ENCODE peak calls at places on chromosomes 7 and 10, in four cellular contexts. One of them, this sample, is unnamed. For H3K9me3, the result is how much of the 10 kb centered on the place peaks cover.

GRCh38 chr10:71597821-71598498 is 121.6 kb downstream of the C10orf105 start:
- DNase-seq in transverse colon: peak
- DNase-seq in body of pancreas: peak
- DNase-seq in psoas muscle: peak
- DNase-seq in this sample: no peak

GRCh38 chr7:106345421-106346166 is 60.8 kb upstream of the NAMPT start:
- DNase-seq in transverse colon: no peak
- DNase-seq in body of pancreas: no peak
- DNase-seq in psoas muscle: no peak
- DNase-seq in this sample: no peak

GRCh38 chr10:124743188-124744046 is 761 bp downstream of the FAM53B start:
- DNase-seq in transverse colon: no peak
- DNase-seq in body of pancreas: peak
- DNase-seq in psoas muscle: peak
- DNase-seq in this sample: peak

GRCh38 chr10:110774069-110775021 is 97.4 kb upstream of the PDCD4 start:
- DNase-seq in transverse colon: no peak
- DNase-seq in body of pancreas: no peak
- DNase-seq in psoas muscle: no peak
- DNase-seq in this sample: no peak

GRCh38 chr10:71860243-71861029 is 9.4 kb upstream of the PSAP start:
- DNase-seq in transverse colon: peak
- DNase-seq in body of pancreas: peak
- DNase-seq in psoas muscle: peak
- DNase-seq in this sample: peak

GRCh38 chr10:35423505-35424306 is 87.4 kb downstream of the CCNY start:
- DNase-seq in transverse colon: no peak
- DNase-seq in body of pancreas: no peak
- DNase-seq in psoas muscle: no peak
- DNase-seq in this sample: no peak

GRCh38 chr7:45888993-45889366 is 692 bp downstream of the IGFBP1 start:
- DNase-seq in transverse colon: no peak
- DNase-seq in body of pancreas: no peak
- DNase-seq in psoas muscle: no peak
- DNase-seq in this sample: no peak

GRCh38 chr10:120555436-120556163 is 98.6 kb downstream of the PLPP4 start:
- DNase-seq in transverse colon: no peak
- DNase-seq in body of pancreas: no peak
- DNase-seq in psoas muscle: no peak
- DNase-seq in this sample: no peak

GRCh38 chr10:131681122-131681521 is 219.7 kb upstream of the PPP2R2D start:
- DNase-seq in transverse colon: no peak
- DNase-seq in body of pancreas: no peak
- DNase-seq in psoas muscle: no peak
- DNase-seq in this sample: no peak

GRCh38 chr7:73999664-74000420 is 28.1 kb upstream of the ELN start:
- DNase-seq in transverse colon: peak
- DNase-seq in body of pancreas: peak
- DNase-seq in psoas muscle: peak
- DNase-seq in this sample: no peak

GRCh38 chr7:79692015-79692414 is 238.5 kb upstream of the MAGI2 start:
- DNase-seq in transverse colon: no peak
- DNase-seq in body of pancreas: no peak
- DNase-seq in psoas muscle: no peak
- DNase-seq in this sample: no peak

GRCh38 chr7:151310578-151310977 is 31.0 kb upstream of the NUB1 start:
- DNase-seq in transverse colon: no peak
- DNase-seq in body of pancreas: no peak
- DNase-seq in psoas muscle: no peak
- DNase-seq in this sample: peak

GRCh38 chr10:77036993-77037734 is 600.4 kb downstream of the KCNMA1 start:
- DNase-seq in transverse colon: no peak
- DNase-seq in body of pancreas: no peak
- DNase-seq in psoas muscle: no peak
- DNase-seq in this sample: peak

GRCh38 chr10:132748135-132748534 is 37.8 kb downstream of the NKX6-2 start:
- DNase-seq in transverse colon: no peak
- DNase-seq in body of pancreas: no peak
- DNase-seq in psoas muscle: no peak
- DNase-seq in this sample: no peak

GRCh38 chr7:23863209-23863798 is 153.3 kb downstream of the STK31 start:
- DNase-seq in transverse colon: no peak
- DNase-seq in body of pancreas: peak
- DNase-seq in psoas muscle: no peak
- DNase-seq in this sample: no peak

GRCh38 chr10:124264711-124265390 is 153.9 kb downstream of the OAT start:
- DNase-seq in transverse colon: no peak
- DNase-seq in body of pancreas: no peak
- DNase-seq in psoas muscle: no peak
- DNase-seq in this sample: no peak

GRCh38 chr7:103574536-103574935 is 128.5 kb upstream of the SLC26A5 start:
- DNase-seq in transverse colon: no peak
- DNase-seq in body of pancreas: no peak
- DNase-seq in psoas muscle: no peak
- DNase-seq in this sample: no peak

GRCh38 chr10:29915116-29915785 is 144.1 kb downstream of the JCAD start:
- DNase-seq in transverse colon: no peak
- DNase-seq in body of pancreas: no peak
- DNase-seq in psoas muscle: no peak
- DNase-seq in this sample: no peak

GRCh38 chr7:1847260-1848001 is 177.4 kb downstream of the ELFN1 start:
- DNase-seq in transverse colon: no peak
- DNase-seq in body of pancreas: no peak
- DNase-seq in psoas muscle: peak
- DNase-seq in this sample: no peak

GRCh38 chr10:76428541-76429330 is 997.3 kb downstream of the LRMDA start:
- DNase-seq in transverse colon: no peak
- DNase-seq in body of pancreas: no peak
- DNase-seq in psoas muscle: no peak
- DNase-seq in this sample: no peak

GRCh38 chr10:16519250-16519907 is 2.3 kb downstream of the C1QL3 start:
- DNase-seq in transverse colon: no peak
- DNase-seq in body of pancreas: no peak
- DNase-seq in psoas muscle: no peak
- DNase-seq in this sample: no peak

GRCh38 chr7:2982831-2983230 is 60.8 kb downstream of the CARD11 start:
- DNase-seq in transverse colon: no peak
- DNase-seq in body of pancreas: no peak
- DNase-seq in psoas muscle: no peak
- DNase-seq in this sample: no peak

GRCh38 chr10:74799840-74800239 is 26.6 kb upstream of the KAT6B start:
- DNase-seq in transverse colon: no peak
- DNase-seq in body of pancreas: no peak
- DNase-seq in psoas muscle: no peak
- DNase-seq in this sample: no peak

GRCh38 chr7:46099091-46099490 is 178.0 kb upstream of the IGFBP3 start:
- DNase-seq in transverse colon: no peak
- DNase-seq in body of pancreas: no peak
- DNase-seq in psoas muscle: no peak
- DNase-seq in this sample: no peak

GRCh38 chr7:151123485-151124204 is 37.4 kb downstream of the AGAP3 start:
- DNase-seq in transverse colon: peak
- DNase-seq in body of pancreas: peak
- DNase-seq in psoas muscle: peak
- DNase-seq in this sample: peak

GRCh38 chr10:14431868-14432267 is 101.1 kb upstream of the FRMD4A start:
- DNase-seq in transverse colon: no peak
- DNase-seq in body of pancreas: no peak
- DNase-seq in psoas muscle: no peak
- DNase-seq in this sample: no peak

GRCh38 chr7:64544010-64544409 is 18.9 kb downstream of the ZNF680 start:
- DNase-seq in transverse colon: no peak
- DNase-seq in body of pancreas: no peak
- DNase-seq in psoas muscle: no peak
- DNase-seq in this sample: no peak

GRCh38 chr10:63425512-63425911 is 40.3 kb downstream of the JMJD1C start:
- DNase-seq in transverse colon: no peak
- DNase-seq in body of pancreas: peak
- DNase-seq in psoas muscle: no peak
- DNase-seq in this sample: no peak

GRCh38 chr10:11730779-11731178 is 11.4 kb upstream of the ECHDC3 start:
- DNase-seq in transverse colon: no peak
- DNase-seq in body of pancreas: no peak
- DNase-seq in psoas muscle: no peak
- DNase-seq in this sample: no peak

GRCh38 chr10:102419561-102420442 is 834 bp upstream of the FBXL15 start:
- DNase-seq in transverse colon: peak
- DNase-seq in body of pancreas: peak
- DNase-seq in psoas muscle: peak
- DNase-seq in this sample: peak

GRCh38 chr7:36280840-36281812 is 108.5 kb upstream of the ANLN start:
- DNase-seq in transverse colon: peak
- DNase-seq in body of pancreas: peak
- DNase-seq in psoas muscle: peak
- DNase-seq in this sample: peak

GRCh38 chr7:155998766-155999630 is 186.7 kb upstream of the SHH start:
- DNase-seq in transverse colon: no peak
- DNase-seq in body of pancreas: no peak
- DNase-seq in psoas muscle: no peak
- DNase-seq in this sample: no peak

GRCh38 chr10:103854687-103855423 is 521 bp downstream of the SH3PXD2A start:
- DNase-seq in transverse colon: peak
- DNase-seq in body of pancreas: no peak
- DNase-seq in psoas muscle: peak
- DNase-seq in this sample: peak

GRCh38 chr7:8058852-8059251 is 90.3 kb downstream of the GLCCI1 start:
- DNase-seq in transverse colon: no peak
- DNase-seq in body of pancreas: no peak
- DNase-seq in psoas muscle: no peak
- DNase-seq in this sample: no peak

DNA sequence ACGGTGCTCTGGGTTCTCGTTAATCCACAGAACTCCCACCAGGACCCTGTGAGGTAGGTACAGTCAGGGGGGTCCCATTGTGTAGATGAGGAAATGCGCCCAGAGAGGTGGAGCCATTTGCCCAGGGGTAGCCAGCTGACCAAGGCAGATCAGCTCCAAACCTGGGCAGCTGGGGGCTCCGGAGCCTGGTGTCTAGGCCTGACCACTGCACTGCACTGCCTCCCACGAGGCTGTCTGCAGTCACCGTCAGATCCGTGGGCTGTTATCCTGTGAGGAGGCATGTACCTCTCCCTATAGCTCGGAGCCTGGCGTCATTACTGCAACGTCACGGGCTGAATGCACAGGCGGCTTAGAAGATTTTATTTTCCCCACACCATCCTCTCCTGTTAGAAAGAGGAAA is 411.8 kb upstream of the FOXK1 start:
- DNase-seq in transverse colon: no peak
- DNase-seq in body of pancreas: no peak
- DNase-seq in psoas muscle: no peak
- DNase-seq in this sample: no peak
- H3K9me3 ChIP-seq in transverse colon: under half
- H3K9me3 ChIP-seq in body of pancreas: under half
- H3K9me3 ChIP-seq in psoas muscle: under half
- H3K9me3 ChIP-seq in this sample: under half

DNA sequence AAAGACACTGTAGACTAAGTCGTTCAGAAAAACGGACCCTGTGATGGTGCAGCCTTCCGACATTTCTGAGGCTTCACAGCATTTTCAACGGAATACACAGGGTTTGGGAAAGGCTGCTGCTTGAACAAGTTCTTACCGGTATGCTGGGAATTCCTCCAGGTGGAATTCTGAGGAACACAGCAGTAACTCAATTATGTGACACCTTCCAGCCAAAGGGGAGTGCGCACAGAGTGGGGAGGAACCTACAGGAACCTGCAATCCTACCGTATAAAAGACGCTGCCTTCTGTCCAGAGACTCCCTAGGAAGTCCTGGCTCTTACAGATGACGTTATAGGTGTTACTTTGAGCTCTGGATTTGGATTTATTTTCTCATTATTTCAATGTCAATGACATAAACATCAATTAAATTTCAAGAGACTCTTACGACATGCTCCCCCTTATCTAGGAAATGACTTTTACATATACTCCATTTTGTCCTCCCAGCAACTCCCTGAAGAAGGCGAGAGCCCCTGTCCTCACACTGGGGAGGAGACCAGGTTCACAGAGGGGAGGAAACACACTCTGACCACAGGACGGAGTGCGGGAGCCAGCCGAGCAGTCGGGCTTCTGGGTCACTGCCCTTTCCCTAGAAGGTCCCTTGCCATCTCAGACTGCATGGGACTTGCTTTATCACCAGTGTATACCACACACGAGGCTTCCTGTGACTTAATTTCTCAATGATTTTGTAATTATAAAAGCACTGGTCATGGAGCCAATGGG is 27.9 kb downstream of the VIPR2 start:
- DNase-seq in transverse colon: no peak
- DNase-seq in body of pancreas: peak
- DNase-seq in psoas muscle: peak
- DNase-seq in this sample: no peak
- H3K9me3 ChIP-seq in transverse colon: under half
- H3K9me3 ChIP-seq in body of pancreas: under half
- H3K9me3 ChIP-seq in psoas muscle: under half
- H3K9me3 ChIP-seq in this sample: under half

DNA sequence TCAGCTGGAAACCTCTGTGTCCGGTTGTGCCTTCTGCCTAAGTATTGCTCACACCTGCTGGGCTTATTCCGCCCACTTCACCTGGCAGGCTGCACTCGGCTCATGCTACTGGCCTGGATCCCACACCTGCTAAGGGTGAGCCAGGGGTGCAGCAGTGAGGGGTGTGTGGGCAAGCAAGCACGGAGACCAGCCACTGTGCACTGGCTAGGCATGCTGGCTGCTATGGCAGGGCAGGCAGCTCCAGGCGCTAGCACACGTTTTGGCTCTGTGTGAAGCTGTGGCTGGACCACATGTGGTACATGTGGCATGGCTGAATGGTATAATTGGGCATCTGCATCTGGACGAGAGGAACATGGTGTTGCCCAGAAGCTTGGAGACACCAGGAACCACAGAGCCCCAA is 940.7 kb downstream of the NRG3 start:
- DNase-seq in transverse colon: no peak
- DNase-seq in body of pancreas: no peak
- DNase-seq in psoas muscle: no peak
- DNase-seq in this sample: no peak
- H3K9me3 ChIP-seq in transverse colon: under half
- H3K9me3 ChIP-seq in body of pancreas: under half
- H3K9me3 ChIP-seq in psoas muscle: under half
- H3K9me3 ChIP-seq in this sample: under half

GRCh38 chr7:142418316-142418715 is 160.5 kb upstream of the PRSS58 start:
- DNase-seq in transverse colon: no peak
- DNase-seq in body of pancreas: no peak
- DNase-seq in psoas muscle: no peak
- DNase-seq in this sample: no peak
- H3K9me3 ChIP-seq in transverse colon: under half
- H3K9me3 ChIP-seq in body of pancreas: under half
- H3K9me3 ChIP-seq in psoas muscle: under half
- H3K9me3 ChIP-seq in this sample: under half